ENCODE peak calls at places on chromosomes 5 and 9, in eight cellular contexts. P, V, K, Q, R, Y, W and E are unnamed samples.
A peak's percentile ranks its signal among the peaks of the same experiment; 100 is the strongest.

GRCh38 chr5:67249590-67249895 is 52.9 kb upstream of the CD180 start:
- DNase-seq in K (no peak), V (no peak), P (no peak), Y (no peak), W (no peak), Q (no peak), R (no peak), E (no peak)

GRCh38 chr5:10602031-10602806 is 38.3 kb downstream of the ANKRD33B start:
- DNase-seq in K (no peak), Y (no peak), R (no peak), P (no peak), Q (peak; percentile 38), V (no peak), W (no peak), E (no peak)

GRCh38 chr5:137254153-137254552 is 245.0 kb downstream of the SPOCK1 start:
- DNase-seq in Y (no peak), R (no peak), W (no peak), P (no peak), V (no peak), Q (no peak), K (no peak), E (peak; percentile 82)

GRCh38 chr9:16867571-16868311 is 2.7 kb downstream of the BNC2 start:
- DNase-seq in Y (no peak), W (peak; percentile 55), V (peak; percentile 84), Q (no peak), P (no peak), K (no peak), R (no peak), E (peak; percentile 70)

GRCh38 chr9:98656536-98656935 is 52.2 kb downstream of the GABBR2 start:
- DNase-seq in Q (no peak), Y (no peak), P (no peak), R (no peak), K (no peak), V (no peak), W (no peak), E (peak; percentile 48)

GRCh38 chr9:14343948-14344547 is 30.1 kb upstream of the NFIB start:
- DNase-seq in Q (peak; percentile 71), K (no peak), P (no peak), V (no peak), W (no peak), Y (no peak), R (peak; percentile 36), E (no peak)

GRCh38 chr9:76687861-76688374 is 76.3 kb upstream of the PCA3 start:
- DNase-seq in V (peak; percentile 83), Q (no peak), P (no peak), K (peak; percentile 73), W (no peak), Y (no peak), R (no peak), E (peak; percentile 95)

GRCh38 chr9:119609277-119609971 is 240.2 kb upstream of the BRINP1 start:
- DNase-seq in K (no peak), Q (no peak), W (no peak), P (no peak), Y (no peak), R (no peak), V (no peak), E (no peak)

GRCh38 chr9:16775330-16775729 is 95.1 kb downstream of the BNC2 start:
- DNase-seq in W (no peak), P (no peak), Q (no peak), Y (no peak), R (no peak), K (no peak), V (no peak), E (no peak)

GRCh38 chr9:33795819-33796218 is 458 bp downstream of the PRSS3 start:
- DNase-seq in P (no peak), Y (no peak), Q (no peak), K (no peak), R (no peak), V (no peak), W (no peak), E (no peak)

GRCh38 chr9:123637940-123638634 is 282.1 kb downstream of the CRB2 start:
- DNase-seq in Y (peak; percentile 59), P (no peak), W (no peak), K (no peak), V (no peak), Q (no peak), R (no peak), E (no peak)

GRCh38 chr5:9661316-9662015 is 31.3 kb upstream of the TAS2R1 start:
- DNase-seq in W (no peak), P (no peak), V (no peak), Q (no peak), K (no peak), R (no peak), Y (no peak), E (peak; percentile 11)

GRCh38 chr5:103424453-103425205 is 138.0 kb downstream of the NUDT12 start:
- DNase-seq in K (no peak), Q (no peak), V (peak; percentile 77), W (no peak), P (no peak), R (no peak), Y (no peak), E (peak; percentile 87)

GRCh38 chr9:76658510-76659231 is 105.6 kb upstream of the PCA3 start:
- DNase-seq in Q (no peak), K (peak; percentile 56), Y (no peak), V (peak; percentile 44), W (no peak), P (no peak), R (no peak), E (peak; percentile 74)

GRCh38 chr5:150670275-150670960 is 9.4 kb downstream of the MYOZ3 start:
- DNase-seq in P (no peak), R (no peak), V (no peak), K (no peak), Y (no peak), W (no peak), Q (no peak), E (no peak)

GRCh38 chr9:1929722-1930621 is 85.2 kb upstream of the SMARCA2 start:
- DNase-seq in Q (no peak), W (no peak), R (no peak), Y (no peak), K (no peak), V (no peak), P (no peak), E (no peak)

GRCh38 chr5:32027717-32028321 is 146.3 kb downstream of the GOLPH3 start:
- DNase-seq in P (no peak), Q (peak; percentile 82), V (peak; percentile 98), W (peak; percentile 72), R (peak; percentile 60), K (peak; percentile 77), Y (no peak), E (peak; percentile 97)

GRCh38 chr9:91611582-91611981 is 187.9 kb upstream of the NFIL3 start:
- DNase-seq in Q (no peak), R (no peak), W (no peak), V (peak; percentile 29), K (no peak), P (no peak), Y (no peak), E (peak; percentile 49)
- H3K27ac ChIP-seq in Q (peak overlapping the region; percentile 66), R (no peak overlapping the region), W (no peak overlapping the region), V (no peak overlapping the region), K (no peak overlapping the region), P (no peak overlapping the region), Y (no peak overlapping the region), E (no peak overlapping the region)

GRCh38 chr9:4237748-4238511 is 61.9 kb downstream of the GLIS3 start:
- DNase-seq in W (no peak), R (no peak), Y (no peak), P (no peak), V (no peak), Q (peak; percentile 27), K (no peak), E (peak; percentile 45)
- H3K27ac ChIP-seq in W (peak overlapping the region; percentile 52), R (no peak overlapping the region), Y (no peak overlapping the region), P (peak overlapping the region; percentile 13), V (peak overlapping the region; percentile 82), Q (peak overlapping the region; percentile 69), K (no peak overlapping the region), E (peak overlapping the region; percentile 79)

GRCh38 chr9:15372385-15373200 is 50.1 kb upstream of the SNAPC3 start:
- DNase-seq in K (no peak), V (peak; percentile 31), Q (no peak), W (no peak), P (no peak), Y (no peak), R (peak; percentile 26), E (no peak)
- H3K27ac ChIP-seq in K (no peak overlapping the region), V (peak overlapping the region; percentile 15), Q (no peak overlapping the region), W (peak overlapping the region; percentile 57), P (no peak overlapping the region), Y (no peak overlapping the region), R (no peak overlapping the region), E (no peak overlapping the region)

DNA sequence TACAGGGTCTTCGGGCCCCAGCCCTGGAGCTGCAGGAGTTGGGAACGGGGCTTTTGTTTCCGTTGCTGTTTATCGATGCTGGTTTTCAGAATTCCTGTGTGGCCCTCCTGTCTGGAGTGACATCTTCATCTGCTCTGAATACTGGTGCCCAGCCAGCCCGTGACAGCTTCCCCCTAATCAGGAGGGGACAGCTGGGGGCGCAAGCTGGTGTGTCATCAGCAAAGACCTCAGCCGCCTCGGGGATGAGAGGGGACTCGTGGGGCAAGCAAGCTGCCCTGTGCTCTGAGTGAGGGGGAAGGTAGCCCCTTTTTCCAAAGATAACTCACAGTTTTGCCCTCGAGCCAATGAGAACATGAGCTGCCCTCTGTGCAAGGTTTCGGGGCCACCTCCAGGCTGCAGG is 110.7 kb downstream of the RXRA start:
- DNase-seq in Y (no peak), P (no peak), K (no peak), Q (no peak), V (no peak), W (no peak), R (no peak), E (no peak)
- H3K27ac ChIP-seq in Y (no peak overlapping the region), P (no peak overlapping the region), K (peak overlapping the region; percentile 100), Q (peak overlapping the region; percentile 20), V (no peak overlapping the region), W (peak overlapping the region; percentile 85), R (peak overlapping the region; percentile 23), E (no peak overlapping the region)

GRCh38 chr5:29498860-29499259 is 1694.6 kb upstream of the CDH6 start:
- DNase-seq in W (no peak), Q (no peak), Y (no peak), K (no peak), P (no peak), R (no peak), V (no peak), E (no peak)
- H3K27ac ChIP-seq in W (no peak overlapping the region), Q (no peak overlapping the region), Y (no peak overlapping the region), K (no peak overlapping the region), P (no peak overlapping the region), R (no peak overlapping the region), V (no peak overlapping the region), E (no peak overlapping the region)

DNA sequence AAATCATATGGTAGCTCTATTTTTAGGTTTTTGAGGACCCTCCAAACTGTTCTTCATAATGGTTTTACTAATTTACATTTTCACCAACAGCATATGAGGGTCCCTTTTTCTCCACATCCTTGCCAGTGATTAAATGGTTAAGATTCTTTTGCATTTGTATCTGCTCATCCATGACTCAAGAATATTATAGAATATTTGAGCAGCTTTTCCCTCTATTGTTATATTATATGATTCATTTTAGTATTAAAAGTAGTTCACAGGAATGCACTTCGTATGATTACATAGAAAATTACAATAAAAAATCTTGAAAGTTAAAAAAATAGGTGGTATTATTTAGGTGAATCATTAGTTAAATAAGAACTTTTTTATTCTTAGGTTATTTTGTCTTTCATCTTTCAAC is 140.7 kb downstream of the WDR70 start:
- DNase-seq in K (no peak), W (no peak), R (no peak), V (no peak), P (no peak), Q (no peak), Y (no peak), E (no peak)
- H3K27ac ChIP-seq in K (no peak overlapping the region), W (no peak overlapping the region), R (no peak overlapping the region), V (no peak overlapping the region), P (no peak overlapping the region), Q (no peak overlapping the region), Y (no peak overlapping the region), E (no peak overlapping the region)

GRCh38 chr5:124742521-124742920 is 3.9 kb downstream of the ZNF608 start:
- DNase-seq in Y (no peak), W (no peak), Q (no peak), V (no peak), K (no peak), P (no peak), R (no peak), E (no peak)
- H3K27ac ChIP-seq in Y (no peak overlapping the region), W (peak overlapping the region; percentile 90), Q (no peak overlapping the region), V (peak overlapping the region; percentile 46), K (no peak overlapping the region), P (no peak overlapping the region), R (no peak overlapping the region), E (peak overlapping the region; percentile 30)